ENCODE peak calls at places on chromosomes 2 and 18, in eight cellular contexts. I is NCI-H1417; X is cardiac fibroblast; H is effector CD4-positive, alpha-beta T cell; W is stimulated activated CD4-positive, alpha-beta T cell treated with anti-CD3 and anti-CD28 coated beads, Interleukin-2, amount 100 ng/mL, for 48 hours; Y is GM13977; V is PC-9; G is NCI-H69. Z is an unnamed sample.

GRCh38 chr2:19835818-19836281 is 65.9 kb downstream of the TTC32 start:
- DNase-seq in I (no peak), X (peak; percentile 13), H (no peak), W (no peak), Y (no peak), V (no peak), G (no peak), Z (no peak)

GRCh38 chr2:121387591-121388325 is 102.8 kb upstream of the TFCP2L1 start:
- DNase-seq in I (no peak), X (no peak), H (no peak), W (no peak), Y (no peak), V (no peak), G (no peak), Z (no peak)

GRCh38 chr2:162069200-162069910 is 4.7 kb downstream of the DPP4 start:
- DNase-seq in I (no peak), X (no peak), H (no peak), W (no peak), Y (no peak), V (no peak), G (no peak), Z (no peak)

GRCh38 chr2:133596701-133597393 is 28.6 kb upstream of the NCKAP5 start:
- DNase-seq in I (no peak), X (no peak), H (no peak), W (no peak), Y (no peak), V (no peak), G (no peak), Z (no peak)

GRCh38 chr2:200376422-200377142 is 70.1 kb downstream of the SPATS2L start:
- DNase-seq in I (peak; percentile 43), X (no peak), H (no peak), W (no peak), Y (no peak), V (peak; percentile 70), G (no peak), Z (no peak)

GRCh38 chr2:201621293-201621999 is 21.9 kb downstream of the TMEM237 start:
- DNase-seq in I (no peak), X (no peak), H (no peak), W (no peak), Y (no peak), V (no peak), G (no peak), Z (no peak)

GRCh38 chr2:233300401-233300800 is 7.2 kb upstream of the SAG start:
- DNase-seq in I (no peak), X (no peak), H (no peak), W (no peak), Y (no peak), V (no peak), G (no peak), Z (no peak)

GRCh38 chr18:77151791-77152517 is 19.4 kb upstream of the MBP start:
- DNase-seq in I (no peak), X (no peak), H (no peak), W (no peak), Y (no peak), V (no peak), G (no peak), Z (no peak)

GRCh38 chr2:214126135-214126534 is 284.7 kb upstream of the VWC2L start:
- DNase-seq in I (no peak), X (peak; percentile 2), H (no peak), W (no peak), Y (no peak), V (no peak), G (peak; percentile 39), Z (no peak)

GRCh38 chr2:168643979-168644378 is 158.5 kb upstream of the NOSTRIN start:
- DNase-seq in I (no peak), X (peak; percentile 62), H (no peak), W (no peak), Y (no peak), V (no peak), G (peak; percentile 6), Z (no peak)

GRCh38 chr18:50749945-50750344 is 69.9 kb downstream of the MRO start:
- DNase-seq in I (no peak), X (no peak), H (no peak), W (no peak), Y (no peak), V (no peak), G (peak; percentile 85), Z (no peak)

GRCh38 chr2:25955036-25955435 is 27.3 kb downstream of the KIF3C start:
- DNase-seq in I (no peak), X (no peak), H (no peak), W (no peak), Y (no peak), V (no peak), G (no peak), Z (no peak)

GRCh38 chr2:188322569-188323531 is 31.2 kb downstream of the GULP1 start:
- DNase-seq in I (no peak), X (peak; percentile 21), H (no peak), W (no peak), Y (no peak), V (no peak), G (no peak), Z (no peak)